ENCODE peak calls at places on chromosomes 6 and 20, in four cellular contexts. One of them, this sample, is unnamed.
A peak's percentile ranks its signal among the peaks of the same experiment; 100 is the strongest.

GRCh38 chr6:159693128-159693893 is at the start of gene SOD2:
- DNase-seq in HCT116: peak; percentile 61
- DNase-seq in sigmoid colon: peak; percentile 93
- DNase-seq in breast epithelium: peak; percentile 69
- DNase-seq in this sample: peak; percentile 76

GRCh38 chr6:106677282-106677681 is 47.9 kb downstream of the QRSL1 start:
- DNase-seq in breast epithelium: no peak
- DNase-seq in sigmoid colon: no peak
- DNase-seq in HCT116: no peak
- DNase-seq in this sample: no peak

GRCh38 chr6:138250513-138251247 is 32.4 kb upstream of the PBOV1 start:
- DNase-seq in breast epithelium: peak; percentile 58
- DNase-seq in sigmoid colon: no peak
- DNase-seq in HCT116: no peak
- DNase-seq in this sample: peak; percentile 77

GRCh38 chr20:47453167-47453782 is 48.4 kb upstream of the NCOA3 start:
- DNase-seq in sigmoid colon: no peak
- DNase-seq in HCT116: peak; percentile 74
- DNase-seq in breast epithelium: no peak
- DNase-seq in this sample: no peak

GRCh38 chr6:42960243-42961019 is at the start of gene GNMT:
- DNase-seq in HCT116: no peak
- DNase-seq in breast epithelium: peak; percentile 58
- DNase-seq in sigmoid colon: peak; percentile 78
- DNase-seq in this sample: peak; percentile 90

GRCh38 chr6:6683964-6684363 is 95.4 kb downstream of the LY86 start:
- DNase-seq in sigmoid colon: no peak
- DNase-seq in breast epithelium: no peak
- DNase-seq in HCT116: no peak
- DNase-seq in this sample: no peak

GRCh38 chr20:59744756-59745155 is 140.4 kb downstream of the PHACTR3 start:
- DNase-seq in sigmoid colon: no peak
- DNase-seq in breast epithelium: no peak
- DNase-seq in HCT116: no peak
- DNase-seq in this sample: no peak

GRCh38 chr20:13102689-13103088 is 93.9 kb downstream of the SPTLC3 start:
- DNase-seq in sigmoid colon: no peak
- DNase-seq in breast epithelium: no peak
- DNase-seq in HCT116: no peak
- DNase-seq in this sample: no peak

GRCh38 chr20:25308671-25309394 is 60.9 kb downstream of the PYGB start:
- DNase-seq in breast epithelium: no peak
- DNase-seq in sigmoid colon: peak; percentile 66
- DNase-seq in HCT116: peak; percentile 28
- DNase-seq in this sample: no peak

GRCh38 chr6:9140181-9140580 is 704.8 kb upstream of the SLC35B3 start:
- DNase-seq in breast epithelium: peak; percentile 57
- DNase-seq in HCT116: no peak
- DNase-seq in sigmoid colon: no peak
- DNase-seq in this sample: peak; percentile 62

GRCh38 chr6:138007014-138007472 is 100.2 kb downstream of the PERP start:
- DNase-seq in sigmoid colon: no peak
- DNase-seq in breast epithelium: no peak
- DNase-seq in HCT116: peak; percentile 45
- DNase-seq in this sample: no peak

GRCh38 chr6:61901748-61902147 is 384.3 kb downstream of the KHDRBS2 start:
- DNase-seq in HCT116: no peak
- DNase-seq in breast epithelium: no peak
- DNase-seq in sigmoid colon: no peak
- DNase-seq in this sample: no peak

GRCh38 chr6:135423649-135424128 is 73.9 kb downstream of the AHI1 start:
- DNase-seq in sigmoid colon: no peak
- DNase-seq in HCT116: peak; percentile 22
- DNase-seq in breast epithelium: no peak
- DNase-seq in this sample: no peak

GRCh38 chr6:129104131-129104530 is 221.2 kb downstream of the LAMA2 start:
- DNase-seq in breast epithelium: no peak
- DNase-seq in HCT116: no peak
- DNase-seq in sigmoid colon: no peak
- DNase-seq in this sample: no peak

GRCh38 chr20:33875055-33875454 is 63.9 kb downstream of the CHMP4B start:
- DNase-seq in breast epithelium: no peak
- DNase-seq in HCT116: no peak
- DNase-seq in sigmoid colon: no peak
- DNase-seq in this sample: no peak

GRCh38 chr20:2713285-2713684 is 20.7 kb downstream of the EBF4 start:
- DNase-seq in sigmoid colon: no peak
- DNase-seq in HCT116: no peak
- DNase-seq in breast epithelium: no peak
- DNase-seq in this sample: no peak

GRCh38 chr6:85127696-85128225 is 322.1 kb upstream of the NT5E start:
- DNase-seq in HCT116: no peak
- DNase-seq in sigmoid colon: no peak
- DNase-seq in breast epithelium: no peak
- DNase-seq in this sample: no peak

GRCh38 chr20:64039293-64040160 is 3.5 kb downstream of the C20orf204 start:
- DNase-seq in breast epithelium: no peak
- DNase-seq in sigmoid colon: no peak
- DNase-seq in HCT116: no peak
- DNase-seq in this sample: no peak

GRCh38 chr6:134721095-134721400 is 228.9 kb downstream of the ALDH8A1 start:
- DNase-seq in sigmoid colon: no peak
- DNase-seq in breast epithelium: no peak
- DNase-seq in HCT116: no peak
- DNase-seq in this sample: no peak

GRCh38 chr6:5516036-5516435 is 254.7 kb downstream of the FARS2 start:
- DNase-seq in breast epithelium: no peak
- DNase-seq in sigmoid colon: no peak
- DNase-seq in HCT116: no peak
- DNase-seq in this sample: no peak

GRCh38 chr20:3729378-3729777 is 3.1 kb upstream of the HSPA12B start:
- DNase-seq in sigmoid colon: no peak
- DNase-seq in breast epithelium: no peak
- DNase-seq in HCT116: no peak
- DNase-seq in this sample: no peak

GRCh38 chr6:2970034-2970685 is 1.2 kb downstream of the SERPINB6 start:
- DNase-seq in breast epithelium: no peak
- DNase-seq in sigmoid colon: no peak
- DNase-seq in HCT116: no peak
- DNase-seq in this sample: no peak

GRCh38 chr6:2973656-2974055 is 2.3 kb upstream of the SERPINB6 start:
- DNase-seq in breast epithelium: peak; percentile 16
- DNase-seq in HCT116: no peak
- DNase-seq in sigmoid colon: no peak
- DNase-seq in this sample: no peak

GRCh38 chr6:2969549-2969948 is 1.8 kb downstream of the SERPINB6 start:
- DNase-seq in breast epithelium: no peak
- DNase-seq in HCT116: no peak
- DNase-seq in sigmoid colon: no peak
- DNase-seq in this sample: no peak

GRCh38 chr6:2970753-2971419 is 481 bp downstream of the SERPINB6 start:
- DNase-seq in HCT116: no peak
- DNase-seq in sigmoid colon: peak; percentile 89
- DNase-seq in breast epithelium: no peak
- DNase-seq in this sample: peak; percentile 53

GRCh38 chr6:2971420-2972218 is at the start of gene SERPINB6:
- DNase-seq in HCT116: no peak
- DNase-seq in breast epithelium: peak; percentile 77
- DNase-seq in sigmoid colon: peak; percentile 95
- DNase-seq in this sample: peak; percentile 69
- TF ChIP-seq POLR2AphosphoS5 in HCT116: no peak
- TF ChIP-seq POLR2AphosphoS5 in breast epithelium: peak; percentile 62
- TF ChIP-seq POLR2AphosphoS5 in sigmoid colon: peak; percentile 55
- TF ChIP-seq POLR2AphosphoS5 in this sample: peak; percentile 61

DNA sequence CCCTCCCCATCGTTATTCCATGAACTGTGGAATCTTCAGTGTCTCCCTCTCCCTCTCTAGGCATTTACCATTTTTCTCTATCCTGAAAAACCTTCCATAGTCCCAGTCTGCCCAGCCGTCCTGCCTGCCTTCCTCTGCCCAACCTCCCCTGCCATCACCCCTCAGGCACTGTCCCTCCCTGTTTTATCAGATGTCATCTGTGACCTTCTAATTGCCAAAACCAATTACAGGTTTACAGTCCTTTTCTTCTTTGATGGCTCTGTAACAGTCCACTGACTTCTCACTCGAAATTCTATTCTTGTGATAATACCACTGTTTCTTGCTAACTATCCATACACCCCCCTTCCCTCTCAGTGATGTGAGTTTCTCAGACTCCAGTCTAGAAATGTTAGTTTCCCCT is 2.3 kb upstream of the SLC23A2 start:
- DNase-seq in breast epithelium: no peak
- DNase-seq in HCT116: no peak
- DNase-seq in sigmoid colon: no peak
- DNase-seq in this sample: no peak
- TF ChIP-seq POLR2AphosphoS5 in breast epithelium: no peak
- TF ChIP-seq POLR2AphosphoS5 in HCT116: no peak
- TF ChIP-seq POLR2AphosphoS5 in sigmoid colon: no peak
- TF ChIP-seq POLR2AphosphoS5 in this sample: no peak

GRCh38 chr20:38186788-38187221 is 21.7 kb upstream of the TGM2 start:
- DNase-seq in HCT116: peak; percentile 59
- DNase-seq in sigmoid colon: no peak
- DNase-seq in breast epithelium: no peak
- DNase-seq in this sample: no peak
- TF ChIP-seq POLR2AphosphoS5 in HCT116: no peak
- TF ChIP-seq POLR2AphosphoS5 in sigmoid colon: no peak
- TF ChIP-seq POLR2AphosphoS5 in breast epithelium: no peak
- TF ChIP-seq POLR2AphosphoS5 in this sample: no peak

DNA sequence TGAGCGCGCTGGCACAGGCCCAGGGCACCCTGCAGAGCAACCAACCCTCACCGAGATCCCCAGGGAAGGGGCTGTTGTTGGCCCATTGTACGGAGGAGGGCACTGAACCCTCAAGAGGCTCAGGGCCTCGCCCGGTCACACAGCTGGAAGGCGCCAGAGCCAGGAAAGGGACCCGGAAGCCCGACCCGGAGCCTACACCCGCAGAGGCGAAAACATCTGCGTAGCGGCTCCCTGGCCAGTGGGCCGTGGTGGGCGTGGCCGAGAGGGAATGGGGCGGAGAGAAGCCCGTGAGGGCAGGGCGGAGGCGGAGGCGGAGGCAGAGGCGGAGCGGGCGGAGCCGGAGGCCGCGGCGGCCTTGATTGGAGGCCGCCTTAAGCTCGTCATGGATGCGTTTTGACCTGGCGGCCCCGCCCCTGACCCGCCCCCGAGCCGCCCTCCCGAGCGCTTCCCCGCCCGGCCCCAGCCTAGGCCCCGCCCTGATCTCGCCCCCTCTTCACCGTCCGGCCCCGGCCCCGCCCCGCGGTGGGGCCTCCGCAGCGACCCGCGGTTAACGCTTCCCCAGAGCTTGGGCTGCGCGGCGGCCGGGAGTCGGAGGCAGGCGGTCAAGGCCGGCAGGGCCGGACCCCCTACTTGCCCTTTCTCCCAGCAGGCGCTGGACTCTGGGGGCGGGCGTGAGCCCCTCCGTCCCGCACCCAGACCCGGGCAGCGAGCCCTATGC is 2.1 kb upstream of the MRGBP start:
- DNase-seq in sigmoid colon: peak; percentile 98
- DNase-seq in HCT116: peak; percentile 93
- DNase-seq in breast epithelium: peak; percentile 93
- DNase-seq in this sample: peak; percentile 93
- TF ChIP-seq POLR2AphosphoS5 in sigmoid colon: peak; percentile 92
- TF ChIP-seq POLR2AphosphoS5 in HCT116: peak; percentile 97
- TF ChIP-seq POLR2AphosphoS5 in breast epithelium: peak; percentile 84
- TF ChIP-seq POLR2AphosphoS5 in this sample: peak; percentile 95

DNA sequence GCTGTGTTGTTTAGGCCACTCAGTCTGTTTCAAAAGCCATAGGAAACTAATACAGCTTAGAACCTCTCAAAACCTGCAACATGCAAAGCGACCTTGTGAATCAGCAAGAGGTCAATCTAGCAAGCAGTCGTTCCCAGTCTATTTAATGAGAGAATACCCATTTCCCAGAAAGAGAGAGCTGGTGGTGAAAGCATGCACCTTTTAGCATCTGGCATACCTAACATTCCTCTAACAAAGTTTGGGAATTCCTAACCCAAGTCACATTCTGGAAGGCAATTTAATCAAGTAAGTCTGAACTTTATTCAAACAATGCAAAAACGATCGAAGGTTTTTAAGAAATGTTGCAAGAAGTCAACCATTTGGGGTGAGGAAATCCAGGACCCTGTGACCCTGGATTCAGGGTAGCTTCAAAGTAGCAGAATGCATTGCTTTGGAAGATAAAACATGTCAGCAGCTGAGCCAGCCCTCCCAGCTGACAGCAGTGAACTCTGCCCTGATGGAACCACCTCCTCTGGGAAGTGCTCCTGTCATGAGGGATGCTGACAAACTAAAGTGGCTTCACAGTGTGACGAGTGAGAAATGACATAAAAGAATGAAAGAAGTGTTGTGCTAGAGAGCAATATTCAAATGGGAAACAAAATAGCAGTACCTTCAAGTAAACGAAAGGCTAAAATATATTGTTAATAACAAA is 104.8 kb downstream of the GMDS start:
- DNase-seq in sigmoid colon: no peak
- DNase-seq in HCT116: no peak
- DNase-seq in breast epithelium: no peak
- DNase-seq in this sample: no peak
- TF ChIP-seq POLR2AphosphoS5 in sigmoid colon: no peak
- TF ChIP-seq POLR2AphosphoS5 in HCT116: no peak
- TF ChIP-seq POLR2AphosphoS5 in breast epithelium: no peak
- TF ChIP-seq POLR2AphosphoS5 in this sample: no peak

GRCh38 chr6:70398783-70399730 is 14.3 kb upstream of the FAM135A start:
- DNase-seq in breast epithelium: no peak
- DNase-seq in sigmoid colon: no peak
- DNase-seq in HCT116: peak; percentile 97
- DNase-seq in this sample: peak; percentile 78
- TF ChIP-seq POLR2AphosphoS5 in breast epithelium: no peak
- TF ChIP-seq POLR2AphosphoS5 in sigmoid colon: peak; percentile 16
- TF ChIP-seq POLR2AphosphoS5 in HCT116: peak; percentile 41
- TF ChIP-seq POLR2AphosphoS5 in this sample: peak; percentile 71

DNA sequence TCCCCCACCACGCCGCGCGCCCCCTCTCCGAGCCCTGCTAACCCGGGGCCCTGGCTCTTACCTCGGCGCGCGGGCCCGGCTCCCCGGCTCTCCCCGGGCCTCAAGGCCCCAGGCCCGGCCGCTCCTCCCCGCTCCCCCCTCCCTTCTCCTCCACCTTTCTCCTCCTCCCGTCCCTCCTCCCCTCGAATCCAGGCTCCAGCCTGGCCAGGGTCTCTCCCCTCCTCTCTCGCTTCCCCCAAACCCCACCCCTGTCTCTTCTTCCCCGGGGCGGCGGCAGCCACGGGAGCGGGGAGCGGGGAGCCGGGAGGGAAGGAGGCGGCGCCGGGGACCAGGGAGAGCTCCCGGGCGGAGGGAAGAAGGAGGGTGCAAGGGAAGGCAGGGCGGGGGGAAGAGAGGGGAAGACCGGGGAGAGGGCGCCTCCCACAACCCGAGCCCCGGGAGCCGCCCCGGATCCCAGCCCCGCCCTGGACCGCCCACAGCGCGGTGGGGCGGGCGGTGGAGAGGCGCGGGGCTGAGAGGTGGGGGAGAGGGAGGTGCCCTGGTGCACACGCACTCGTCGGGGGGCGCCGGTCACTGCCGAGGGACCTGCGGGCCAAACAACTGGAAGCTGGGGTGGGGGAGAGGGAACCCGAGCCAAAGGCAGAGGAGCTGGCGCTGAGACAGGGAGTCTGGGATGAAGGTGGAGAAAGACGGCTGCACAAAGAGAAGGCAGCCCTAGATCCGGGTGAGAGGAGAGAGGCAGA is at the start of gene GABBR1:
- DNase-seq in HCT116: peak; percentile 41
- DNase-seq in breast epithelium: peak; percentile 89
- DNase-seq in sigmoid colon: peak; percentile 96
- DNase-seq in this sample: peak; percentile 89
- TF ChIP-seq POLR2AphosphoS5 in HCT116: peak; percentile 41
- TF ChIP-seq POLR2AphosphoS5 in breast epithelium: no peak
- TF ChIP-seq POLR2AphosphoS5 in sigmoid colon: peak; percentile 94
- TF ChIP-seq POLR2AphosphoS5 in this sample: peak; percentile 78

This sample was measured in prostate gland.